ENCODE peak calls at places on chromosome 3, in seven cellular contexts. K is neuronal stem cell, A is IMR-90, Q is mesendoderm, E is H1, J is H9, T is trophoblast cell. U is an unnamed sample.

GRCh38 chr3:190597291-190597690 is 83.4 kb downstream of the IL1RAP start:
- DNase-seq in K (no peak), A (no peak), Q (peak), E (no peak), J (no peak), T (peak), U (no peak)

GRCh38 chr3:23183731-23184130 is 19.4 kb upstream of the UBE2E2 start:
- DNase-seq in K (peak), A (peak), Q (peak), E (no peak), J (peak), T (peak), U (peak)

GRCh38 chr3:96631050-96631449 is 183.3 kb upstream of the EPHA6 start:
- DNase-seq in K (no peak), A (no peak), Q (no peak), E (no peak), J (no peak), T (no peak), U (no peak)

GRCh38 chr3:152611905-152612304 is 223.0 kb upstream of the P2RY1 start:
- DNase-seq in K (no peak), A (no peak), Q (no peak), E (no peak), J (no peak), T (no peak), U (no peak)

GRCh38 chr3:58586776-58587192 is 9.6 kb upstream of the FAM107A start:
- DNase-seq in K (no peak), A (no peak), Q (peak), E (no peak), J (peak), T (no peak), U (no peak)

GRCh38 chr3:178568152-178568753 is 32.0 kb downstream of the KCNMB2 start:
- DNase-seq in K (no peak), A (no peak), Q (no peak), E (no peak), J (no peak), T (no peak), U (peak)

GRCh38 chr3:153967260-153967659 is 153.9 kb upstream of the ARHGEF26 start:
- DNase-seq in K (no peak), A (no peak), Q (no peak), E (no peak), J (no peak), T (no peak), U (no peak)

GRCh38 chr3:156474560-156475389 is 80.1 kb downstream of the SSR3 start:
- DNase-seq in K (peak), A (no peak), Q (peak), E (no peak), J (peak), T (no peak), U (peak)

GRCh38 chr3:151093148-151093547 is 7.7 kb downstream of the MED12L start:
- DNase-seq in K (no peak), A (no peak), Q (no peak), E (no peak), J (no peak), T (no peak), U (no peak)

GRCh38 chr3:115790759-115791158 is 167.4 kb downstream of the GAP43 start:
- DNase-seq in K (no peak), A (peak), Q (peak), E (peak), J (no peak), T (peak), U (peak)

GRCh38 chr3:58568572-58569286 is 8.5 kb downstream of the FAM107A start:
- DNase-seq in K (peak), A (peak), Q (peak), E (no peak), J (peak), T (peak), U (peak)

GRCh38 chr3:46717447-46718231 is at the start of gene PRSS50:
- DNase-seq in K (no peak), A (no peak), Q (peak), E (no peak), J (peak), T (no peak), U (no peak)

GRCh38 chr3:177249203-177249602 is 51.9 kb upstream of the TBL1XR1 start:
- DNase-seq in K (no peak), A (no peak), Q (no peak), E (no peak), J (no peak), T (peak), U (no peak)

GRCh38 chr3:113898892-113899291 is 48.9 kb upstream of the ZDHHC23 start:
- DNase-seq in K (no peak), A (peak), Q (no peak), E (no peak), J (no peak), T (no peak), U (peak)

GRCh38 chr3:196144383-196145105 is 62.7 kb upstream of the TFRC start:
- DNase-seq in K (no peak), A (peak), Q (no peak), E (no peak), J (no peak), T (peak), U (peak)

GRCh38 chr3:171461087-171461917 is 1.1 kb upstream of the TNIK start:
- DNase-seq in K (peak), A (peak), Q (peak), E (no peak), J (peak), T (peak), U (no peak)

GRCh38 chr3:153749070-153749610 is 372.1 kb upstream of the ARHGEF26 start:
- DNase-seq in K (no peak), A (no peak), Q (no peak), E (no peak), J (no peak), T (no peak), U (no peak)

GRCh38 chr3:120516142-120516541 is 65.3 kb upstream of the FSTL1 start:
- DNase-seq in K (no peak), A (no peak), Q (peak), E (no peak), J (no peak), T (no peak), U (no peak)

GRCh38 chr3:148957586-148957985 is 33.8 kb upstream of the GYG1 start:
- DNase-seq in K (no peak), A (no peak), Q (peak), E (peak), J (peak), T (no peak), U (no peak)

GRCh38 chr3:2523251-2523836 is 424.7 kb downstream of the CNTN4 start:
- DNase-seq in K (no peak), A (no peak), Q (no peak), E (no peak), J (no peak), T (no peak), U (peak)

GRCh38 chr3:140252812-140253656 is 318.0 kb downstream of the CLSTN2 start:
- DNase-seq in K (no peak), A (no peak), Q (no peak), E (no peak), J (no peak), T (no peak), U (no peak)

GRCh38 chr3:157086053-157086761 is 73.7 kb downstream of the CCNL1 start:
- DNase-seq in K (no peak), A (no peak), Q (no peak), E (no peak), J (no peak), T (no peak), U (no peak)

GRCh38 chr3:160808838-160809237 is 52.8 kb downstream of the PPM1L start:
- DNase-seq in K (no peak), A (no peak), Q (no peak), E (no peak), J (no peak), T (no peak), U (no peak)

GRCh38 chr3:189292667-189293478 is 121.1 kb downstream of the TPRG1 start:
- DNase-seq in K (no peak), A (no peak), Q (peak), E (no peak), J (no peak), T (peak), U (no peak)

GRCh38 chr3:107813066-107813465 is 277.8 kb downstream of the CD47 start:
- DNase-seq in K (no peak), A (peak), Q (no peak), E (no peak), J (no peak), T (no peak), U (no peak)

GRCh38 chr3:124767259-124767658 is 37.0 kb downstream of the UMPS start:
- DNase-seq in K (no peak), A (no peak), Q (no peak), E (no peak), J (no peak), T (no peak), U (no peak)

GRCh38 chr3:108322352-108322751 is 26.0 kb downstream of the HHLA2 start:
- DNase-seq in K (no peak), A (no peak), Q (no peak), E (no peak), J (no peak), T (no peak), U (no peak)

GRCh38 chr3:132629928-132630327 is 29.7 kb downstream of the ACAD11 start:
- DNase-seq in K (no peak), A (peak), Q (no peak), E (no peak), J (no peak), T (no peak), U (peak)

GRCh38 chr3:57227930-57228733 is 603 bp downstream of the APPL1 start:
- DNase-seq in K (peak), A (peak), Q (peak), E (no peak), J (peak), T (peak), U (peak)

GRCh38 chr3:185423178-185423577 is 60.2 kb downstream of the MAP3K13 start:
- DNase-seq in K (no peak), A (peak), Q (peak), E (no peak), J (no peak), T (peak), U (peak)

GRCh38 chr3:4506559-4507009 is 13.4 kb downstream of the ITPR1 start:
- DNase-seq in K (no peak), A (no peak), Q (no peak), E (no peak), J (no peak), T (no peak), U (no peak)

GRCh38 chr3:23650371-23651140 is 155.2 kb upstream of the UBE2E1 start:
- DNase-seq in K (no peak), A (peak), Q (no peak), E (no peak), J (no peak), T (no peak), U (peak)

GRCh38 chr3:22098000-22098399 is 347.0 kb upstream of the ZNF385D start:
- DNase-seq in K (no peak), A (no peak), Q (no peak), E (no peak), J (no peak), T (no peak), U (peak)

GRCh38 chr3:88921986-88922385 is 185.4 kb upstream of the EPHA3 start:
- DNase-seq in K (no peak), A (no peak), Q (no peak), E (no peak), J (no peak), T (no peak), U (no peak)
- H3K23ac ChIP-seq in K (no peak), A (no peak), Q (no peak), E (no peak), J (no peak), T (no peak), U (no peak)

GRCh38 chr3:129278439-129278969 is at the start of gene HMCES:
- DNase-seq in K (peak), A (peak), Q (peak), E (peak), J (peak), T (peak), U (peak)

GRCh38 chr3:129280183-129280582 is 1.5 kb downstream of the HMCES start:
- DNase-seq in K (no peak), A (no peak), Q (no peak), E (no peak), J (no peak), T (no peak), U (no peak)

GRCh38 chr3:129276385-129276784 is 2.3 kb upstream of the HMCES start:
- DNase-seq in K (no peak), A (no peak), Q (no peak), E (no peak), J (no peak), T (no peak), U (no peak)

GRCh38 chr3:129278970-129279906 is 568 bp downstream of the HMCES start:
- DNase-seq in K (peak), A (peak), Q (peak), E (peak), J (peak), T (no peak), U (peak)

DNA sequence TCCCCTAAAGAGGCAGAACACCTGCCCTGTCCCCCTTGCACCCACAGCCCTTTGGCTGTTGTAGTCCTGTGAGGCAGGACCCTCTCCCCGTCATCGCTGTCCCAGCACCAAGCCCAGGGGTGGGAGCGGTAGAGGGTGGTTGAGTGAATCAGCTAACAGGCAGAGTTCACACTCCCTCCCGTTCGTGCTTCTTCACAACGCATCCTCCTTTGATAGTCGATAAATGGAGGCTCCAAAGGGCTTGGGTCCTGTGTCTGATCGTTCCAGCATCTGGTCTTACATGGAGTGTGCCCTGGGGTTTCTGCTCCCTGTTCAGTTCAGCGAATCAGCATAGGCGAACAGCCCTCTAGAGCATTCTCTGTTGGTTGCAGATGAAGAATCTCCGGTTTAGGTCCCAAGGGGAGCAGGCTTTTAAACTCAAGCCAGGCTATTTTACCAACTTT is 820 bp upstream of the HMCES start:
- DNase-seq in K (no peak), A (peak), Q (peak), E (no peak), J (peak), T (no peak), U (peak)
- H3K23ac ChIP-seq in K (no peak), A (peak), Q (no peak), E (no peak), J (no peak), T (no peak), U (no peak)

GRCh38 chr3:15823092-15823491 is 25.3 kb upstream of the ANKRD28 start:
- DNase-seq in K (peak), A (no peak), Q (no peak), E (no peak), J (no peak), T (no peak), U (no peak)
- H3K23ac ChIP-seq in K (no peak), A (no peak), Q (no peak), E (no peak), J (no peak), T (no peak), U (no peak)

DNA sequence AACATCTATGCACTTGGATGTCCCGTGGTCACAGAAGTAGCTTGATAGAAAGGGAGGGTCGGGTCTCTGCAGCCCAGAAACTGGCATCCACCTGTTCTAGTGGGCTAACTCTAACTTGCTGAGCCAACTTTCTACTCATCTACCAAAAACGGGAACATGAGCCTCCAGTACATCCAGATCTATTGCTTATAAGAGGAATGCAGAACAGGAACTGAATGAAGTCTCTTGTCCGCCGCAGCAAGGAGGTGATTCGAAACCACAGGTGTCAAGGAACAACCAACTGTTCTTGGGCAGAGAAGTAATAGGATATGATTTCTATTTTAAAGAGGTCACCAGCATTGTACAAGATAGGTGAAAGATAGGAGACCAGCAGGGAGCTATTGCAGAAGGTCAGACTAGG is 17.9 kb downstream of the TERC start:
- DNase-seq in K (no peak), A (no peak), Q (no peak), E (no peak), J (no peak), T (no peak), U (no peak)
- H3K23ac ChIP-seq in K (no peak), A (no peak), Q (no peak), E (no peak), J (no peak), T (no peak), U (no peak)

GRCh38 chr3:87900061-87900460 is 158.7 kb downstream of the CGGBP1 start:
- DNase-seq in K (no peak), A (no peak), Q (peak), E (no peak), J (no peak), T (no peak), U (no peak)
- H3K23ac ChIP-seq in K (no peak), A (no peak), Q (no peak), E (no peak), J (no peak), T (no peak), U (no peak)

GRCh38 chr3:138362536-138362935 is 14.2 kb downstream of the MRAS start:
- DNase-seq in K (no peak), A (no peak), Q (no peak), E (no peak), J (no peak), T (no peak), U (no peak)
- H3K23ac ChIP-seq in K (peak), A (no peak), Q (no peak), E (no peak), J (no peak), T (no peak), U (no peak)

GRCh38 chr3:12853803-12854202 is 12.4 kb upstream of the RPL32 start:
- DNase-seq in K (no peak), A (no peak), Q (no peak), E (no peak), J (no peak), T (no peak), U (no peak)
- H3K23ac ChIP-seq in K (no peak), A (no peak), Q (no peak), E (no peak), J (no peak), T (no peak), U (no peak)